ENCODE peak calls at places on chromosomes 4 and X, in five cellular contexts. K, M, O, A and Q are unnamed samples.

GRCh38 chr4:181193162-181193930 is 1049.9 kb upstream of the TENM3 start:
- DNase-seq in K (no peak), M (no peak), O (no peak), A (no peak), Q (no peak)

GRCh38 chr4:97531351-97531750 is 611.9 kb downstream of the STPG2 start:
- DNase-seq in K (no peak), M (no peak), O (no peak), A (no peak), Q (no peak)

GRCh38 chr4:86011117-86011516 is 348.7 kb downstream of the MAPK10 start:
- DNase-seq in K (no peak), M (no peak), O (no peak), A (no peak), Q (no peak)

GRCh38 chr4:12446237-12446636 is 1017.5 kb upstream of the HS3ST1 start:
- DNase-seq in K (no peak), M (no peak), O (no peak), A (peak; percentile 12), Q (no peak)

GRCh38 chr4:77385124-77385969 is 220.3 kb upstream of the CXCL13 start:
- DNase-seq in K (peak; percentile 57), M (no peak), O (peak; percentile 56), A (peak; percentile 22), Q (peak; percentile 56)

GRCh38 chr4:102564399-102564921 is 63.3 kb downstream of the NFKB1 start:
- DNase-seq in K (no peak), M (no peak), O (no peak), A (no peak), Q (no peak)

GRCh38 chr4:147596377-147596776 is 20.8 kb upstream of the TMEM184C start:
- DNase-seq in K (no peak), M (no peak), O (no peak), A (no peak), Q (no peak)

GRCh38 chr4:8913858-8914460 is 42.3 kb upstream of the HMX1 start:
- DNase-seq in K (no peak), M (peak; percentile 45), O (no peak), A (peak; percentile 23), Q (no peak)

GRCh38 chrX:129744881-129745321 is 6.1 kb downstream of the XPNPEP2 start:
- DNase-seq in K (no peak), M (no peak), O (no peak), A (no peak), Q (peak; percentile 91)

GRCh38 chrX:71171110-71171801 is 26.6 kb downstream of the NLGN3 start:
- DNase-seq in K (no peak), M (peak; percentile 81), O (no peak), A (no peak), Q (no peak)

GRCh38 chrX:47204970-47205369 is 11.3 kb downstream of the UBA1 start:
- DNase-seq in K (no peak), M (no peak), O (no peak), A (no peak), Q (no peak)

GRCh38 chrX:56969559-56969958 is 25.8 kb downstream of the SPIN3 start:
- DNase-seq in K (no peak), M (no peak), O (no peak), A (no peak), Q (no peak)

GRCh38 chrX:146863566-146863965 is 49.0 kb upstream of the CXorf51A start:
- DNase-seq in K (no peak), M (no peak), O (no peak), A (no peak), Q (peak; percentile 12)

GRCh38 chrX:144840616-144841015 is 406.7 kb upstream of the SPANXN1 start:
- DNase-seq in K (no peak), M (no peak), O (no peak), A (no peak), Q (no peak)

GRCh38 chr4:4384837-4385236 is 2.1 kb upstream of the NSG1 start:
- DNase-seq in K (no peak), M (no peak), O (no peak), A (peak; percentile 66), Q (no peak)

GRCh38 chr4:25069014-25069413 is 38.3 kb upstream of the LGI2 start:
- DNase-seq in K (no peak), M (no peak), O (no peak), A (no peak), Q (no peak)

GRCh38 chr4:55393461-55394320 is 2.1 kb upstream of the TMEM165 start:
- DNase-seq in K (no peak), M (no peak), O (no peak), A (no peak), Q (no peak)

GRCh38 chr4:120557372-120557771 is 365.2 kb downstream of the PRDM5 start:
- DNase-seq in K (no peak), M (no peak), O (no peak), A (no peak), Q (no peak)

GRCh38 chr4:14552119-14552518 is 450.2 kb upstream of the CPEB2 start:
- DNase-seq in K (no peak), M (no peak), O (no peak), A (no peak), Q (no peak)

GRCh38 chrX:71291381-71291780 is 7.9 kb downstream of the NONO start:
- DNase-seq in K (no peak), M (no peak), O (no peak), A (no peak), Q (no peak)

GRCh38 chr4:3675251-3676115 is 90.7 kb upstream of the ADRA2C start:
- DNase-seq in K (no peak), M (peak; percentile 61), O (no peak), A (no peak), Q (no peak)

GRCh38 chr4:72006576-72006975 is 25.2 kb upstream of the NPFFR2 start:
- DNase-seq in K (no peak), M (no peak), O (no peak), A (no peak), Q (no peak)

GRCh38 chrX:13489451-13489850 is 80.0 kb upstream of the EGFL6 start:
- DNase-seq in K (peak; percentile 61), M (no peak), O (peak; percentile 40), A (no peak), Q (no peak)

GRCh38 chr4:54165438-54165837 is 63.7 kb upstream of the PDGFRA start:
- DNase-seq in K (no peak), M (no peak), O (no peak), A (no peak), Q (no peak)

GRCh38 chrX:10006770-10007169 is 39.6 kb downstream of the CLDN34 start:
- DNase-seq in K (no peak), M (no peak), O (no peak), A (no peak), Q (no peak)

GRCh38 chr4:82782626-82783025 is 16.0 kb downstream of the SCD5 start:
- DNase-seq in K (no peak), M (no peak), O (no peak), A (no peak), Q (no peak)

GRCh38 chrX:39162322-39162721 is 361.1 kb downstream of the MID1IP1 start:
- DNase-seq in K (peak; percentile 70), M (peak; percentile 80), O (peak; percentile 76), A (no peak), Q (no peak)

GRCh38 chrX:39308126-39308525 is 506.9 kb downstream of the MID1IP1 start:
- DNase-seq in K (no peak), M (no peak), O (no peak), A (no peak), Q (no peak)

GRCh38 chr4:24529555-24529954 is 54.8 kb downstream of the DHX15 start:
- DNase-seq in K (no peak), M (no peak), O (no peak), A (no peak), Q (no peak)

GRCh38 chr4:138275216-138275615 is 33.1 kb upstream of the SLC7A11 start:
- DNase-seq in K (no peak), M (no peak), O (no peak), A (no peak), Q (no peak)

GRCh38 chr4:150244600-150244999 is 166.4 kb downstream of the DCLK2 start:
- DNase-seq in K (no peak), M (no peak), O (no peak), A (no peak), Q (no peak)

GRCh38 chr4:10164877-10165283 is 48.3 kb upstream of the WDR1 start:
- DNase-seq in K (no peak), M (no peak), O (peak; percentile 48), A (peak; percentile 55), Q (peak; percentile 31)

GRCh38 chrX:110944323-110944761 is 148.7 kb upstream of the CHRDL1 start:
- DNase-seq in K (no peak), M (peak; percentile 33), O (no peak), A (peak; percentile 76), Q (no peak)

DNA sequence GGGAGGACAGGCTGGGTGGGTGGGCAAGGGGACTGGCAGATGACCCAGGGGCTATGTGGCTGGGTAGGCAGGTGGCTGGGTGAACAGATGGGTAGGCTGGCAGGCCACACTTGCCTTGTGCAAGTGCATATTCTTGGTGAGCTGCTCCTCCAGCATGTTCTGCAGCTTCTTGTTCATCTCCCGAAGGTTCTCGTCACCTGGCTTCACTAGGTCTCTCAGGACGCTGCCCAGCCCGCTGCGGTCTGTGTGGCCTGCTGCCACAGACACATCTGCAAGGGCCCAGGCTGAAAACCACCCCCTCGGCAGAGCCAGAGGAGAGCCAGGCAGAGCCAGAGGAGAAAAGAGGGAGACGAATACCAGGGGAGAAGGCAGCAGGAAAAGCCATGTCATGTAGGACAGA is 3.4 kb upstream of the KCND1 start:
- DNase-seq in K (no peak), M (no peak), O (no peak), A (no peak), Q (no peak)
- H3K4me1 ChIP-seq in K (no peaks in the 10 kb centered on the region), M (no peaks in the 10 kb centered on the region), O (no peaks in the 10 kb centered on the region), A (no peaks in the 10 kb centered on the region), Q (no peaks in the 10 kb centered on the region)

GRCh38 chr4:41432889-41433288 is 105.1 kb upstream of the LIMCH1 start:
- DNase-seq in K (no peak), M (no peak), O (no peak), A (no peak), Q (no peak)
- H3K4me1 ChIP-seq in K (peaks cover 21% of the 10 kb centered on the region), M (peaks cover 25% of the 10 kb centered on the region), O (no peaks in the 10 kb centered on the region), A (no peaks in the 10 kb centered on the region), Q (no peaks in the 10 kb centered on the region)

GRCh38 chr4:1356181-1356998 is 9.4 kb downstream of the UVSSA start:
- DNase-seq in K (peak; percentile 87), M (peak; percentile 86), O (peak; percentile 58), A (peak; percentile 90), Q (peak; percentile 50)
- H3K4me1 ChIP-seq in K (no peaks in the 10 kb centered on the region), M (no peaks in the 10 kb centered on the region), O (no peaks in the 10 kb centered on the region), A (no peaks in the 10 kb centered on the region), Q (peaks cover 4% of the 10 kb centered on the region)

GRCh38 chr4:68732653-68733466 is 62.4 kb upstream of the UGT2B15 start:
- DNase-seq in K (no peak), M (no peak), O (no peak), A (no peak), Q (no peak)

GRCh38 chr4:68734095-68734494 is 63.6 kb upstream of the UGT2B15 start:
- DNase-seq in K (no peak), M (no peak), O (no peak), A (no peak), Q (no peak)

GRCh38 chr4:68736813-68737212 is 66.4 kb upstream of the UGT2B15 start:
- DNase-seq in K (no peak), M (no peak), O (no peak), A (no peak), Q (no peak)

GRCh38 chr4:68735106-68735505 is 64.7 kb upstream of the UGT2B15 start:
- DNase-seq in K (no peak), M (no peak), O (no peak), A (no peak), Q (no peak)

DNA sequence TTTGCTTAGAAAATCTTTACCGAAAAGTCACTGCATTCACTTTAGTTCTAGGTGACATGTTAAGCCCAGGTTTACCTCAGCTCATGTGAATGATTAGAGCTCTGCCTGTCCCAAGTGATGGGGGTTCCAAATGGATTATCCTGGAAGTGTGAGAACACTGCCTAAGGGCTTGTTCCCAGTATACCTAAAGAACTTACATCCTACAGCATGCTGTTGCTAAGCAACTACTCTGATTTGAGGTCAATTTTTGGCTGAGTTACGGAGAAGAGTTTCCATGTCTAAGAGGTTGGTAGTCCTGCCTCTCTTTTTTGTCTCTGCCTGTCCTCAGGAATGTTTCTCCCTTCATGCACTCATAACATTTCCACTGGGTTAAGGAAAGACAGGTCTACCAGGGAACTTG is 67.6 kb upstream of the UGT2B15 start:
- DNase-seq in K (no peak), M (no peak), O (no peak), A (no peak), Q (no peak)
- H3K4me1 ChIP-seq in K (no peaks in the 10 kb centered on the region), M (no peaks in the 10 kb centered on the region), O (peaks cover 7% of the 10 kb centered on the region), A (no peaks in the 10 kb centered on the region), Q (no peaks in the 10 kb centered on the region)